ENCODE peak calls at places on chromosomes 5 and 9, in four cellular contexts. One of them, this sample, is unnamed.

GRCh38 chr5:171667341-171668096 is 118.1 kb upstream of the SMIM23 start:
- DNase-seq in GM23248: peak; percentile 91
- DNase-seq in mesendoderm: peak; percentile 95
- DNase-seq in cardiac fibroblast: peak; percentile 85
- DNase-seq in this sample: peak; percentile 77

GRCh38 chr5:78628260-78629024 is 20.1 kb downstream of the LHFPL2 start:
- DNase-seq in GM23248: no peak
- DNase-seq in mesendoderm: peak; percentile 45
- DNase-seq in cardiac fibroblast: no peak
- DNase-seq in this sample: no peak

GRCh38 chr5:43348964-43349363 is 35.8 kb upstream of the HMGCS1 start:
- DNase-seq in cardiac fibroblast: no peak
- DNase-seq in mesendoderm: no peak
- DNase-seq in GM23248: no peak
- DNase-seq in this sample: no peak

GRCh38 chr9:104915049-104915448 is 12.9 kb downstream of the ABCA1 start:
- DNase-seq in mesendoderm: no peak
- DNase-seq in GM23248: no peak
- DNase-seq in cardiac fibroblast: no peak
- DNase-seq in this sample: no peak

GRCh38 chr5:143245929-143246561 is 157.4 kb downstream of the NR3C1 start:
- DNase-seq in cardiac fibroblast: peak; percentile 95
- DNase-seq in mesendoderm: no peak
- DNase-seq in GM23248: peak; percentile 97
- DNase-seq in this sample: peak; percentile 88

GRCh38 chr5:139381837-139382361 is 1.2 kb downstream of the SLC23A1 start:
- DNase-seq in GM23248: no peak
- DNase-seq in cardiac fibroblast: no peak
- DNase-seq in mesendoderm: no peak
- DNase-seq in this sample: no peak

GRCh38 chr9:136661641-136662325 is 933 bp upstream of the EGFL7 start:
- DNase-seq in GM23248: no peak
- DNase-seq in cardiac fibroblast: no peak
- DNase-seq in mesendoderm: no peak
- DNase-seq in this sample: no peak

GRCh38 chr5:174295736-174296481 is 250.4 kb downstream of the NSG2 start:
- DNase-seq in cardiac fibroblast: no peak
- DNase-seq in mesendoderm: no peak
- DNase-seq in GM23248: no peak
- DNase-seq in this sample: no peak

GRCh38 chr9:107158321-107158720 is 124.8 kb upstream of the RAD23B start:
- DNase-seq in mesendoderm: peak; percentile 86
- DNase-seq in GM23248: peak; percentile 46
- DNase-seq in cardiac fibroblast: peak; percentile 56
- DNase-seq in this sample: peak; percentile 57

GRCh38 chr5:77294212-77294611 is 83.7 kb downstream of the PDE8B start:
- DNase-seq in mesendoderm: no peak
- DNase-seq in GM23248: no peak
- DNase-seq in cardiac fibroblast: no peak
- DNase-seq in this sample: no peak

GRCh38 chr5:2773327-2773726 is 21.9 kb upstream of the IRX2 start:
- DNase-seq in cardiac fibroblast: no peak
- DNase-seq in mesendoderm: no peak
- DNase-seq in GM23248: no peak
- DNase-seq in this sample: no peak

GRCh38 chr9:97557606-97558095 is 56.2 kb downstream of the TMOD1 start:
- DNase-seq in GM23248: no peak
- DNase-seq in cardiac fibroblast: peak; percentile 10
- DNase-seq in mesendoderm: no peak
- DNase-seq in this sample: peak; percentile 58

GRCh38 chr9:33946779-33947535 is 101.7 kb downstream of the UBAP2 start:
- DNase-seq in mesendoderm: no peak
- DNase-seq in cardiac fibroblast: peak; percentile 98
- DNase-seq in GM23248: peak; percentile 97
- DNase-seq in this sample: peak; percentile 94

GRCh38 chr5:135340568-135340967 is 58.5 kb downstream of the MACROH2A1 start:
- DNase-seq in GM23248: no peak
- DNase-seq in mesendoderm: no peak
- DNase-seq in cardiac fibroblast: no peak
- DNase-seq in this sample: no peak

GRCh38 chr9:37324261-37324683 is 98.2 kb upstream of the GRHPR start:
- DNase-seq in cardiac fibroblast: peak; percentile 31
- DNase-seq in GM23248: no peak
- DNase-seq in mesendoderm: peak; percentile 1
- DNase-seq in this sample: no peak

GRCh38 chr9:37328561-37329227 is 93.8 kb upstream of the GRHPR start:
- DNase-seq in cardiac fibroblast: no peak
- DNase-seq in GM23248: no peak
- DNase-seq in mesendoderm: no peak
- DNase-seq in this sample: no peak

GRCh38 chr9:37325778-37326177 is 96.7 kb upstream of the GRHPR start:
- DNase-seq in mesendoderm: no peak
- DNase-seq in GM23248: peak; percentile 20
- DNase-seq in cardiac fibroblast: peak; percentile 60
- DNase-seq in this sample: peak; percentile 50

GRCh38 chr9:37327553-37327952 is 94.9 kb upstream of the GRHPR start:
- DNase-seq in cardiac fibroblast: no peak
- DNase-seq in GM23248: no peak
- DNase-seq in mesendoderm: no peak
- DNase-seq in this sample: no peak

DNA sequence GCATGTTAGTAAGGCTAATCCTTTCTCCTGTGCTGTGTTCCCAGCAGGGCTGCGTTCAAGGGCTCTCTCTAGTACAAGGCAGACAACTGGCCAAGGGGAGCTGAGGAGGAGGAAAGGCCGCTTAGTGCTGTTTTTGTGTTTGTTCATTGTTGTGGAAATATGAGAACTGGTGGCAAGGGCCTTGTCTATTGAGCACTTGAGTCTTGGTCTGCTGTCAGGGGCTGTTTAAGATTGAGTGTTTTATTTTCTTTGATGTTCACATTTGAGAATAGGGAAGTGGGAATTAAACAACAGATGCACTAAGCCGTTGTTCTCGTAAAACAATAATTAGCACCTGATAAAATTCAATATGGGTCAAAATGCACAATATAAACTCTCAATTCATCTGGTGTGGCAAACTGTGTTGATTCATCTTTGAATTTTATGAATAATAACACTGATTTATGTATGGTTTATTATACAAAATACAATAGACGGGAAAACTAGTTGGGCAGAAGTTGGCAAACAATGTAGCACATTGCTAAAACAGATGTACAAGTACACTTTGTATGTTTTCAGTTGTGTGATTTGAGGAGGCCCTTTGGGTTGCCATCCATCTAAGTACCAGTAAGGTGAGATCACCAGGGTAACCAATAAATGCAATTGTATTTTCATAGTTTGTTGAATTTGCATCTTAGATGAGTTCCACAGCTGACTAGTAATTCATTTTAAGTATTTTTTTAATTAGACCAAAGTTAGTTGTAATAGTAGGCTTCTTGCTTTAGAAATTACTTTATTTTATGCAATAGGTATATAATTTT is 97.6 kb upstream of the GRHPR start:
- DNase-seq in mesendoderm: no peak
- DNase-seq in cardiac fibroblast: no peak
- DNase-seq in GM23248: no peak
- DNase-seq in this sample: no peak
- H3K4me3 ChIP-seq in mesendoderm: no peak overlapping the region
- H3K4me3 ChIP-seq in cardiac fibroblast: no peak overlapping the region
- H3K4me3 ChIP-seq in GM23248: no peak overlapping the region
- H3K4me3 ChIP-seq in this sample: no peak overlapping the region

GRCh38 chr5:180207593-180207992 is 1.4 kb downstream of the RASGEF1C start:
- DNase-seq in GM23248: no peak
- DNase-seq in mesendoderm: no peak
- DNase-seq in cardiac fibroblast: no peak
- DNase-seq in this sample: no peak

GRCh38 chr5:180209137-180209581 is at the start of gene RASGEF1C:
- DNase-seq in cardiac fibroblast: peak; percentile 57
- DNase-seq in GM23248: peak; percentile 88
- DNase-seq in mesendoderm: peak; percentile 63
- DNase-seq in this sample: peak; percentile 62

GRCh38 chr5:180206993-180207392 is 2.0 kb downstream of the RASGEF1C start:
- DNase-seq in GM23248: no peak
- DNase-seq in mesendoderm: no peak
- DNase-seq in cardiac fibroblast: no peak
- DNase-seq in this sample: no peak

GRCh38 chr5:180208435-180209081 is 453 bp downstream of the RASGEF1C start:
- DNase-seq in cardiac fibroblast: no peak
- DNase-seq in mesendoderm: peak; percentile 14
- DNase-seq in GM23248: peak; percentile 16
- DNase-seq in this sample: no peak

DNA sequence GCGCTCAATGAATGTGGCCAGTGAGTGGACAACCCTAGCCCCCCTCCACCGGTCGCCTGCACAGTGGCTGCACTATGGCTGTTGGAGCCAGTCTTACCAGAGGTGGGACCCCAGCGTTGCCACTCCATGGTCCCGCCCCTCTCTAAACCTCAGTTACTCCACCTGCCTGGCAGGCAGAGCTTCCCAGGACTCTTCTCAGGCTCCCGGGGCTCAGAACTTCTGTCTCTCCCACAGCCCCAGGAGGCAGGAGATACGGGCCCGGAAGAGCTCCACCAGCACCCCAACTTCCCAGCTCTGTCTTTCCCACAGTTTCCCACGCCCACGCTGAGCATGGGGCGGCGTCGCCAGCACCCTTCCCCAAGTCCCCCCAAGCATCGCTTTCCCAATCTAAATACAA is 975 bp downstream of the RASGEF1C start:
- DNase-seq in mesendoderm: no peak
- DNase-seq in GM23248: no peak
- DNase-seq in cardiac fibroblast: no peak
- DNase-seq in this sample: no peak
- H3K4me3 ChIP-seq in mesendoderm: no peak overlapping the region
- H3K4me3 ChIP-seq in GM23248: no peak overlapping the region
- H3K4me3 ChIP-seq in cardiac fibroblast: no peak overlapping the region
- H3K4me3 ChIP-seq in this sample: no peak overlapping the region

GRCh38 chr9:111936391-111936790 is 39.8 kb downstream of the UGCG start:
- DNase-seq in mesendoderm: no peak
- DNase-seq in cardiac fibroblast: no peak
- DNase-seq in GM23248: no peak
- DNase-seq in this sample: no peak

GRCh38 chr9:111938427-111938800 is 41.8 kb downstream of the UGCG start:
- DNase-seq in cardiac fibroblast: no peak
- DNase-seq in GM23248: no peak
- DNase-seq in mesendoderm: no peak
- DNase-seq in this sample: no peak

GRCh38 chr9:111939322-111939721 is 42.7 kb downstream of the UGCG start:
- DNase-seq in mesendoderm: no peak
- DNase-seq in cardiac fibroblast: peak; percentile 53
- DNase-seq in GM23248: no peak
- DNase-seq in this sample: no peak

GRCh38 chr9:111937301-111937700 is 40.7 kb downstream of the UGCG start:
- DNase-seq in GM23248: no peak
- DNase-seq in cardiac fibroblast: no peak
- DNase-seq in mesendoderm: no peak
- DNase-seq in this sample: no peak

GRCh38 chr9:111937781-111938426 is 41.3 kb downstream of the UGCG start:
- DNase-seq in cardiac fibroblast: peak; percentile 89
- DNase-seq in mesendoderm: no peak
- DNase-seq in GM23248: peak; percentile 63
- DNase-seq in this sample: peak; percentile 90
- H3K4me3 ChIP-seq in cardiac fibroblast: no peak overlapping the region
- H3K4me3 ChIP-seq in mesendoderm: no peak overlapping the region
- H3K4me3 ChIP-seq in GM23248: no peak overlapping the region
- H3K4me3 ChIP-seq in this sample: no peak overlapping the region

GRCh38 chr5:127290946-127291763 is 559 bp downstream of the MEGF10 start:
- DNase-seq in GM23248: no peak
- DNase-seq in cardiac fibroblast: no peak
- DNase-seq in mesendoderm: peak; percentile 75
- DNase-seq in this sample: no peak
- H3K4me3 ChIP-seq in GM23248: peak overlapping the region; percentile 58
- H3K4me3 ChIP-seq in cardiac fibroblast: peak overlapping the region; percentile 44
- H3K4me3 ChIP-seq in mesendoderm: peak overlapping the region; percentile 62
- H3K4me3 ChIP-seq in this sample: peak overlapping the region; percentile 42

This sample was measured in fibroblast of pulmonary artery.